ENCODE peak calls at places on chromosomes 1 and 21, in ten cellular contexts. P, J, V, N, D, W, Y, Q, T and O are unnamed samples.
A peak's percentile ranks its signal among the peaks of the same experiment; 100 is the strongest.

GRCh38 chr1:86068126-86068805 is 88.3 kb downstream of the COL24A1 start:
- DNase-seq in Q (no peak), D (peak; percentile 24), T (no peak), N (no peak), W (no peak), Y (no peak), J (no peak), P (no peak), V (no peak), O (peak; percentile 22)

GRCh38 chr1:118093017-118093416 is 92.0 kb downstream of the SPAG17 start:
- DNase-seq in Q (no peak), J (no peak), N (no peak), D (no peak), P (no peak), W (no peak), T (no peak), V (no peak), Y (no peak), O (no peak)

GRCh38 chr1:185972096-185972875 is 238.1 kb downstream of the HMCN1 start:
- DNase-seq in J (no peak), V (no peak), D (peak; percentile 45), W (no peak), P (no peak), Y (no peak), N (no peak), Q (no peak), T (no peak), O (no peak)

GRCh38 chr21:18030248-18030647 is 211.1 kb upstream of the C21orf91 start:
- DNase-seq in T (no peak), P (no peak), W (no peak), Q (no peak), D (no peak), N (no peak), Y (no peak), V (peak; percentile 4), J (no peak), O (no peak)

GRCh38 chr1:154845174-154845573 is 24.9 kb downstream of the KCNN3 start:
- DNase-seq in W (peak; percentile 71), Y (no peak), D (no peak), V (no peak), P (no peak), J (no peak), Q (no peak), N (no peak), T (peak; percentile 72), O (no peak)

GRCh38 chr1:41380979-41381690 is 19.9 kb downstream of the FOXO6 start:
- DNase-seq in J (no peak), V (no peak), T (no peak), Q (peak; percentile 77), Y (peak; percentile 90), W (peak; percentile 77), N (peak; percentile 96), D (no peak), P (no peak), O (no peak)

GRCh38 chr1:165444897-165445370 is at the start of gene RXRG:
- DNase-seq in D (no peak), T (peak; percentile 77), Q (peak; percentile 43), V (no peak), J (peak; percentile 53), W (peak; percentile 70), Y (no peak), N (peak; percentile 63), P (peak; percentile 30), O (peak; percentile 35)

GRCh38 chr1:7218210-7218832 is 433.1 kb downstream of the CAMTA1 start:
- DNase-seq in N (peak; percentile 40), T (no peak), Q (no peak), V (peak; percentile 22), P (no peak), W (no peak), J (peak; percentile 61), D (peak; percentile 59), Y (peak; percentile 19), O (peak; percentile 35)

GRCh38 chr1:156602557-156602993 is 1.3 kb upstream of the GPATCH4 start:
- DNase-seq in P (no peak), W (no peak), Q (no peak), T (no peak), D (no peak), Y (no peak), N (no peak), J (no peak), V (no peak), O (no peak)

GRCh38 chr1:207396360-207396759 is 57.8 kb upstream of the CR2 start:
- DNase-seq in P (no peak), D (no peak), W (no peak), Y (no peak), T (no peak), J (no peak), V (no peak), N (no peak), Q (no peak), O (no peak)